ENCODE peak calls at places on chromosomes 16 and 17, in six cellular contexts. Y, E, G, F, W and L are unnamed samples.
A peak's percentile ranks its signal among the peaks of the same experiment; 100 is the strongest.

GRCh38 chr16:64933890-64934289 is 188.0 kb downstream of the CDH11 start:
- DNase-seq in F (no peak), E (no peak), G (no peak), W (no peak), Y (no peak), L (no peak)

GRCh38 chr16:842061-842476 is 41.5 kb upstream of the GNG13 start:
- DNase-seq in G (no peak), W (no peak), F (peak; percentile 57), Y (peak; percentile 65), E (no peak), L (no peak)

GRCh38 chr16:1548234-1548633 is 14.8 kb downstream of the TMEM204 start:
- DNase-seq in G (peak; percentile 6), W (no peak), Y (no peak), F (no peak), E (no peak), L (no peak)

GRCh38 chr17:16464641-16465312 is 27.2 kb downstream of the LRRC75A start:
- DNase-seq in F (no peak), E (no peak), W (no peak), Y (no peak), G (no peak), L (no peak)

GRCh38 chr17:64240741-64241347 is 22.2 kb downstream of the TEX2 start:
- DNase-seq in E (no peak), F (peak; percentile 50), Y (no peak), W (no peak), G (peak; percentile 43), L (peak; percentile 56)

GRCh38 chr16:57764006-57764340 is 28.4 kb downstream of the KATNB1 start:
- DNase-seq in E (no peak), Y (no peak), F (no peak), G (no peak), W (no peak), L (no peak)

GRCh38 chr16:27290582-27290981 is 22.0 kb upstream of the NSMCE1 start:
- DNase-seq in Y (no peak), W (no peak), E (no peak), G (no peak), F (no peak), L (no peak)

GRCh38 chr16:28308794-28309535 is 16.6 kb downstream of the SBK1 start:
- DNase-seq in F (no peak), G (no peak), Y (no peak), W (no peak), E (no peak), L (no peak)

GRCh38 chr16:50547340-50547865 is 793 bp upstream of the NKD1 start:
- DNase-seq in G (peak; percentile 4), F (peak; percentile 72), E (no peak), W (peak; percentile 58), Y (no peak), L (no peak)

GRCh38 chr17:50118828-50119218 is 11.1 kb downstream of the SAMD14 start:
- DNase-seq in F (no peak), W (no peak), G (no peak), E (no peak), Y (no peak), L (no peak)

GRCh38 chr17:82383411-82383810 is 11.8 kb downstream of the UTS2R start:
- DNase-seq in Y (no peak), G (no peak), E (no peak), W (no peak), F (no peak), L (no peak)

GRCh38 chr16:14303182-14303618 is 232.1 kb downstream of the MRTFB start:
- DNase-seq in W (no peak), E (no peak), G (no peak), Y (no peak), F (peak; percentile 26), L (no peak)

GRCh38 chr16:14302399-14303181 is 231.5 kb downstream of the MRTFB start:
- DNase-seq in W (peak; percentile 51), E (no peak), G (no peak), F (peak; percentile 16), Y (no peak), L (no peak)

GRCh38 chr16:14300631-14301149 is 229.6 kb downstream of the MRTFB start:
- DNase-seq in W (peak; percentile 82), E (peak; percentile 52), F (peak; percentile 89), G (peak; percentile 76), Y (no peak), L (peak; percentile 68)

GRCh38 chr16:14301150-14302030 is 230.3 kb downstream of the MRTFB start:
- DNase-seq in Y (no peak), W (peak; percentile 74), G (peak; percentile 18), F (peak; percentile 76), E (no peak), L (no peak)

DNA sequence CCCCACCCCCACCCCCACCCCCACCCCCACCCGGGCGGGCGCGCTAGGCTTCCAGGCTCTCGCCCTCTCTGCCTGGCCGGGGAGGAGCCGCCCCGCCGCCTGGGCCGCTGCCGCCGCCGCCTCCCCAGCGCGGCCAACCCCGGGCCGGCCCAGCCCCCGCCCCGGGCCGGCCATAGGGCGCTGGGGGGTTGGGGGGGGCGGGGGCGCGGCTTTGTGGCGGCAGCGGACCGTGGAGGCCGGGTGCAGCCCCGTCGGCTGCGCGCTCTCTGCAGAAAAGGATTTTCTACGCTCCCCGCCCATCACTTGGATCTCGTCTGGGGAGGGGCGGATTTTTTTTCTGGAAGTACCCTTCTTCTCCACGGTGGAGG is 230.9 kb downstream of the MRTFB start:
- DNase-seq in E (no peak), Y (no peak), F (peak; percentile 75), W (peak; percentile 81), G (peak; percentile 69), L (no peak)
- H3K27ac ChIP-seq in E (peak overlapping the region; percentile 76), Y (peak overlapping the region; percentile 77), F (peak overlapping the region; percentile 89), W (peak overlapping the region; percentile 85), G (peak overlapping the region; percentile 20), L (peak overlapping the region; percentile 96)

GRCh38 chr17:45248132-45248936 is 13.6 kb downstream of the SPATA32 start:
- DNase-seq in F (peak; percentile 55), E (peak; percentile 31), W (no peak), G (peak; percentile 83), Y (no peak), L (peak; percentile 30)

GRCh38 chr17:45247429-45248131 is 14.3 kb downstream of the SPATA32 start:
- DNase-seq in Y (peak; percentile 97), E (peak; percentile 53), G (peak; percentile 99), W (peak; percentile 95), F (peak; percentile 98), L (peak; percentile 84)

GRCh38 chr17:45244725-45245656 is 16.9 kb downstream of the SPATA32 start:
- DNase-seq in G (no peak), W (no peak), Y (no peak), F (no peak), E (no peak), L (no peak)

GRCh38 chr17:45246338-45246737 is 15.6 kb downstream of the SPATA32 start:
- DNase-seq in G (no peak), E (no peak), F (no peak), W (no peak), Y (no peak), L (no peak)

DNA sequence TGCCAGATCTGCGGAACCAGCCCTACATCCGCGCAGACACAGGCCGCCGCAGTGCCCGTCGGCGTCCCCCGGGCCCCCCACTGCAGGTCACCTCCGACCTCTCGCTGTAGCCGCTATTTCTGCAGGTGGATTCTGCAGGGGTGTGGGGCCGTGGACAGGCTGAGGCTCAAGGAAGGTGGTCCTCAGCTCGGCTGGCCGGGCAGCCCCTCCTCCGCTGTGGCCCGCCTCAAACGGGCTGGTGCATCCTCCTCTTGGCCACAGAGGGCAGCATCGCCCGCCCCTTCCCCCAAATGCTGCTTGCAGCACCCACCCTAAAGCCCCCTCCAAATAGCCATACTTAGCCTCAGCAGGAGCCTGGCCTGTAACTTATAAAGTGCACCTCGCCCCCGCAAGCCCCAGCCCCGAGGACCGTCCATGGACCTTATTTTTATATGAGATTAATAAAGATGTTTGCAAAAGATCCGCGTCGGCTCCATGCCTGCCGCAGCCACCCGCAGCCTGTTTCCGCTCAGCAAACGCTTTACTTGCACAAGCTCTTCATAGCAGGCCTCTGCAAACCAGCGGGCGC is 14.9 kb downstream of the SPATA32 start:
- DNase-seq in Y (peak; percentile 71), G (peak; percentile 35), E (no peak), W (no peak), F (no peak), L (no peak)
- H3K27ac ChIP-seq in Y (peak overlapping the region; percentile 81), G (peak overlapping the region; percentile 73), E (peak overlapping the region; percentile 75), W (peak overlapping the region; percentile 59), F (peak overlapping the region; percentile 76), L (no peak overlapping the region)

DNA sequence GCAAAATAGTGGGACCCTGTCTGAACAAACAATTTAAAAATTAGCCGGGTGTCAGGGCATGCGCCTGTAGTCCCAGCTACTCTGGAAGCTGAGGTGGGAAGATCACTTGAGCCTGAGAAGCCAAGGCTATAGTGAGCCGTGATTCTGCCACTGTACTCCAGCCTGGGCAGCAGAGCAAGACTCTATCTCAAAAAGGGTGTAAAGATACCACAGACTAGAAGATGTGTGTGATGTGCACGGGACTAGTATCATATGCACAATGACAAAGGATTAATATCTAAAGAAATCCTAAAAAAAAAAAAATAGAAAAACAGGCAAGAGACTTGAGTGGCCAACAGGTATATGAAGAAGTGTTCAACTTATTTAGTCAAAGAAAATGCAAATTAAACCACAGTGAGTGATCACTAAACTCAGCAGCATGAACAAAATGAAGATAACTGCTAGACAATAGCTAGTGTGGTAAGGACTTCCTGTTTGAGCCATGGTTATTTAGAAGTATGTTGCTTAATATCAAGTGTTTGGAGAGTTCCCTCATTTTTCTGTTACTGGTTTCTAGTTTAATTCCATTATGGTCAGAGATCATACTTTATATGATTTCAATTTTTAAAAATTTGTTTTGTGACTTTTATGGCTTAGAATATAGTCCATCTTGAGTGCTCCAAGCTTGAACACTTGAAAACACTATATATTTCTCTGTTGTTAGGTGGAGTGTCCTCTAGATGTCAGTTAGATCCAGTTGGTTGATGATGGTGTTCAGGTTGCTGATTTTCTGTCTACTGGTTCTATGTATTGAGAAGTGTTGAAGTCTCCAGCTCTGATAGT is 14.7 kb upstream of the SLX4 start:
- DNase-seq in E (no peak), G (no peak), W (no peak), F (no peak), Y (no peak), L (no peak)
- H3K27ac ChIP-seq in E (no peak overlapping the region), G (no peak overlapping the region), W (no peak overlapping the region), F (no peak overlapping the region), Y (no peak overlapping the region), L (no peak overlapping the region)

GRCh38 chr16:81453091-81453728 is 8.6 kb downstream of the CMIP start:
- DNase-seq in W (no peak), Y (no peak), G (no peak), E (no peak), F (no peak), L (no peak)

GRCh38 chr16:81450783-81451491 is 6.3 kb downstream of the CMIP start:
- DNase-seq in F (no peak), W (no peak), G (no peak), Y (no peak), E (no peak), L (no peak)

GRCh38 chr16:81454044-81454443 is 9.4 kb downstream of the CMIP start:
- DNase-seq in Y (no peak), E (no peak), G (no peak), F (no peak), W (no peak), L (no peak)

GRCh38 chr16:81449899-81450608 is 5.4 kb downstream of the CMIP start:
- DNase-seq in G (no peak), E (no peak), F (no peak), Y (no peak), W (no peak), L (no peak)

GRCh38 chr16:81451753-81452680 is 7.4 kb downstream of the CMIP start:
- DNase-seq in Y (no peak), G (no peak), F (peak; percentile 71), E (no peak), W (no peak), L (no peak)
- H3K27ac ChIP-seq in Y (peak overlapping the region; percentile 19), G (no peak overlapping the region), F (no peak overlapping the region), E (no peak overlapping the region), W (peak overlapping the region; percentile 64), L (no peak overlapping the region)